ENCODE peak calls at places on chromosomes 7 and 10, in four cellular contexts. H is cardiac muscle cell; J is neural progenitor cell; U is naive thymus-derived CD4-positive, alpha-beta T cell. O is an unnamed sample. For H3K4me1, the result is how much of the 10 kb centered on the place peaks cover.

GRCh38 chr7:50610521-50611277 is 45.5 kb upstream of the DDC start:
- DNase-seq in H (peak), J (no peak), U (peak), O (no peak)

GRCh38 chr10:63766766-63767505 is 245.7 kb downstream of the REEP3 start:
- DNase-seq in H (peak), J (no peak), U (no peak), O (no peak)

GRCh38 chr7:16754869-16755317 is 1.3 kb downstream of the TSPAN13 start:
- DNase-seq in H (no peak), J (no peak), U (no peak), O (no peak)

GRCh38 chr10:88125766-88126165 is 262.3 kb downstream of the PTEN start:
- DNase-seq in H (no peak), J (no peak), U (no peak), O (no peak)

GRCh38 chr7:17772581-17773288 is 167.6 kb downstream of the SNX13 start:
- DNase-seq in H (peak), J (peak), U (no peak), O (no peak)

GRCh38 chr10:131094406-131095108 is 217.0 kb downstream of the TCERG1L start:
- DNase-seq in H (peak), J (no peak), U (no peak), O (no peak)

GRCh38 chr7:44981035-44981706 is 2.4 kb upstream of the MYO1G start:
- DNase-seq in H (no peak), J (no peak), U (no peak), O (no peak)

GRCh38 chr7:1844336-1844955 is 174.4 kb downstream of the ELFN1 start:
- DNase-seq in H (no peak), J (no peak), U (no peak), O (no peak)

GRCh38 chr7:104980969-104981670 is 32.9 kb upstream of the KMT2E start:
- DNase-seq in H (peak), J (peak), U (peak), O (peak)

GRCh38 chr10:128643658-128644057 is 517.4 kb upstream of the MKI67 start:
- DNase-seq in H (no peak), J (no peak), U (no peak), O (no peak)

GRCh38 chr7:68793513-68793912 is 804.8 kb upstream of the AUTS2 start:
- DNase-seq in H (no peak), J (no peak), U (no peak), O (no peak)

GRCh38 chr7:133230591-133231194 is 22.2 kb upstream of the EXOC4 start:
- DNase-seq in H (peak), J (peak), U (peak), O (peak)
- H3K4me1 ChIP-seq in H (under half), J (under half), U (under half), O (under half)

GRCh38 chr10:16816830-16817124 is 447 bp downstream of the RSU1 start:
- DNase-seq in H (no peak), J (peak), U (no peak), O (no peak)
- H3K4me1 ChIP-seq in H (under half), J (under half), U (under half), O (under half)

DNA sequence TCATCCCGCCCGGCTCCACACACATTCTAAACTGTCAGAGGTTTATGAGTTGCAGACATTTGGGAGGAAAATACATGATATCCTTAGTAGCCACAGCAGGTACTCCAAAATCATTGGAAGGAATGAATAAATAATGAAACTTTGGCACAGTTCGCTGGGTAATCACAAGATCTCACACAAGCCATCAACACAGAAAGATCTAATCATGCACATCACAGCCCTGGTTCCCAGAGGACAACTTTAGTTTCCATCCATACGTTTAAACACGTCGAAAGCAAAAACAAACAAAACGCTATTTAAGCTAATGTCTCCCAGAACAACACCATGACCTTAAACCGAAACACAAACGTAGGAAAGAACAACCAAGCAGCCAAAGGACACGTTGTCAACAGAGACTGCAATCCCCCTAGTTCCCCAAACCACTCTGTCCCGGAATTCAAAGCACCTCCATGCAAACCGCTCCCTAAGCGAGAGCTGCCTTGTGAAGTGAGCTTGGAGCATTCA is 12.3 kb downstream of the SVIL start:
- DNase-seq in H (no peak), J (no peak), U (no peak), O (no peak)
- H3K4me1 ChIP-seq in H (half or more), J (under half), U (under half), O (under half)

DNA sequence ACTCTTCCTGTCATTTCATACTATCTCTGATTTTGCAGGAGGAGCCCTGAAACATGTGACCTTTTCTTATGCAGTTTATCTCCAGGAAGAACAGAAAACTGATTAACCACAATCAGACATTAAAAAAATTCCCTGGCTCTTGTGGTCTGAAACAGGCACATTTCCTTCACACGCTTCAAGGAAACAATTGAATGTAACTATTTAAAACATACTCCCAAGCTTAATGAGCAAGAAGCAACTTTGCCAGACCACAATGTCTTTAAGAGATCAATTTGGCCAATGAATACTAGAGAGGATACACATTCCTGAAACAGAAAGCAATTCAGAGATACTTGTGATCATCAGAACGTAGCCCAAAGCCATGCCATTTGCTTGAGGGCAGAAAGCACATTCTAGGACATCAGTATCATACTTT is 65.8 kb downstream of the PIP4K2A start:
- DNase-seq in H (peak), J (no peak), U (no peak), O (no peak)
- H3K4me1 ChIP-seq in H (under half), J (under half), U (half or more), O (under half)

GRCh38 chr7:139748373-139748765 is 29.4 kb downstream of the HIPK2 start:
- DNase-seq in H (no peak), J (no peak), U (no peak), O (no peak)
- H3K4me1 ChIP-seq in H (under half), J (under half), U (under half), O (under half)

GRCh38 chr7:26100940-26101339 is 51.1 kb upstream of the NFE2L3 start:
- DNase-seq in H (no peak), J (peak), U (no peak), O (peak)
- H3K4me1 ChIP-seq in H (under half), J (under half), U (under half), O (half or more)

GRCh38 chr7:101125989-101126650 is 784 bp upstream of the SERPINE1 start:
- DNase-seq in H (peak), J (no peak), U (no peak), O (peak)
- H3K4me1 ChIP-seq in H (under half), J (under half), U (under half), O (under half)

GRCh38 chr10:71763352-71764127 is 9.8 kb downstream of the VSIR start:
- DNase-seq in H (no peak), J (no peak), U (no peak), O (no peak)

GRCh38 chr10:71767420-71768035 is 5.8 kb downstream of the VSIR start:
- DNase-seq in H (peak), J (no peak), U (no peak), O (no peak)

GRCh38 chr10:71766717-71767419 is 6.5 kb downstream of the VSIR start:
- DNase-seq in H (peak), J (no peak), U (no peak), O (no peak)

GRCh38 chr10:71765176-71765906 is 8.0 kb downstream of the VSIR start:
- DNase-seq in H (peak), J (no peak), U (no peak), O (no peak)

GRCh38 chr10:71765907-71766716 is 7.2 kb downstream of the VSIR start:
- DNase-seq in H (no peak), J (no peak), U (no peak), O (no peak)
- H3K4me1 ChIP-seq in H (under half), J (under half), U (half or more), O (under half)

DNA sequence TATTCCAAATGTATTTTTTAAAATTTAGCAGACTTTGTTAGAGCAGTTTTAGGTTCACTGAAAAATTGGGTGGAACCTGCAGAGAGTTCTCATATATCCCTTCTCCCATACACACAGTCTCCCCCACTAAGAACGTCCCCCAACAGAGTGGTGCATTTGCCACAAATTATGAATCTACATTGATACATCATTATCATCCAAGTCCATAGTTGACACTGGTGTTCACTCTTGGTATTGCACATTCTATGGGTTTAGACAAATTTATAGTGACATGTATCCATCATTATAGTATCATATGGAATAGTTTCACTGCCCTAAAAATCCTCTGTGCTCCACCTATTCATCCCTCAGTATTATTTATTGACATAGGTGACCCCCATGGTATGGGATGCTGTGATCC is 97.3 kb upstream of the AFAP1L2 start:
- DNase-seq in H (no peak), J (no peak), U (no peak), O (no peak)
- H3K4me1 ChIP-seq in H (under half), J (under half), U (half or more), O (half or more)

GRCh38 chr10:110825510-110825909 is 46.2 kb upstream of the PDCD4 start:
- DNase-seq in H (no peak), J (no peak), U (no peak), O (no peak)

GRCh38 chr10:110827872-110828271 is 43.9 kb upstream of the PDCD4 start:
- DNase-seq in H (no peak), J (no peak), U (no peak), O (no peak)

GRCh38 chr10:110828525-110828924 is 43.2 kb upstream of the PDCD4 start:
- DNase-seq in H (no peak), J (no peak), U (no peak), O (no peak)

GRCh38 chr10:110829721-110830410 is 41.9 kb upstream of the PDCD4 start:
- DNase-seq in H (no peak), J (no peak), U (no peak), O (peak)

DNA sequence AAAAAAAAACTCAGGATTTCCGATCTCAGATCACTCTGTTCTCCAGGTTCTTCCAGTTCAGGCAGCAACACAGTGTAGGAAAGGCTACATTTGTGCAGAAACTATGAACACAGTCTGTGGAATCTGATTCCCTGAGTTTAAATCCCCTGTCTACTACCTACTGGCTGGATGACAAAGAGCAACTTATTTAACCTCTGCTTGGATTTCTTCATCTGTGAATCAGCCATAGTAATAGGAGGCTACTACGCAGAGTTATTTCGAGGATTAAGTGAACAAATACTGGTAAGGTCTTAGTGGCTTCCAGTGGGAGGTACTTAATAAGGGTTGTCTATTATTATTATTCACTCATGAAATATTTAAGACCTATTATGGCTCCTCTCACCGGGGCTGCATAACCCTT is 44.3 kb upstream of the PDCD4 start:
- DNase-seq in H (peak), J (no peak), U (no peak), O (no peak)
- H3K4me1 ChIP-seq in H (under half), J (under half), U (under half), O (under half)

O was measured in OCI-LY7.